ENCODE peak calls at places on chromosome 12, in seven cellular contexts. C is left ventricle myocardium inferior, X is right cardiac atrium, D is psoas muscle, J is kidney, L is H1, T is astrocyte. Z is an unnamed sample.

GRCh38 chr12:102061096-102061555 is 665 bp downstream of the WASHC3 start:
- DNase-seq in D (no peak), X (no peak), J (no peak), L (no peak), T (peak; percentile 4), C (no peak), Z (no peak)

GRCh38 chr12:79301181-79301580 is 389.6 kb downstream of the PAWR start:
- DNase-seq in J (no peak), D (no peak), L (no peak), X (no peak), C (no peak), T (no peak), Z (no peak)

GRCh38 chr12:121804417-121805111 is 755 bp downstream of the SETD1B start:
- DNase-seq in X (no peak), D (peak; percentile 66), C (peak; percentile 38), J (peak; percentile 86), L (no peak), T (no peak), Z (no peak)

GRCh38 chr12:1657616-1658167 is 28.7 kb downstream of the WNT5B start:
- DNase-seq in T (no peak), L (no peak), J (no peak), D (no peak), C (no peak), X (no peak), Z (no peak)

GRCh38 chr12:20077618-20078017 is 290.7 kb upstream of the PDE3A start:
- DNase-seq in L (no peak), T (no peak), C (no peak), X (no peak), D (no peak), J (no peak), Z (no peak)

GRCh38 chr12:72330291-72330690 is 58.1 kb downstream of the TRHDE start:
- DNase-seq in J (peak; percentile 77), L (no peak), T (peak; percentile 58), C (no peak), X (no peak), D (peak; percentile 51), Z (no peak)

GRCh38 chr12:70513441-70513840 is 123.8 kb downstream of the PTPRB start:
- DNase-seq in J (no peak), C (no peak), T (no peak), L (no peak), X (no peak), D (no peak), Z (no peak)

GRCh38 chr12:2291182-2291832 is 238.5 kb downstream of the CACNA1C start:
- DNase-seq in T (no peak), C (no peak), L (peak; percentile 79), X (no peak), J (no peak), D (no peak), Z (no peak)

GRCh38 chr12:12676605-12677004 is 19.4 kb downstream of the GPR19 start:
- DNase-seq in J (no peak), C (no peak), X (no peak), T (no peak), L (peak; percentile 39), D (no peak), Z (no peak)

GRCh38 chr12:96219700-96220206 is 25.6 kb downstream of the ELK3 start:
- DNase-seq in D (no peak), J (no peak), T (peak; percentile 97), C (no peak), X (no peak), L (no peak), Z (no peak)

DNA sequence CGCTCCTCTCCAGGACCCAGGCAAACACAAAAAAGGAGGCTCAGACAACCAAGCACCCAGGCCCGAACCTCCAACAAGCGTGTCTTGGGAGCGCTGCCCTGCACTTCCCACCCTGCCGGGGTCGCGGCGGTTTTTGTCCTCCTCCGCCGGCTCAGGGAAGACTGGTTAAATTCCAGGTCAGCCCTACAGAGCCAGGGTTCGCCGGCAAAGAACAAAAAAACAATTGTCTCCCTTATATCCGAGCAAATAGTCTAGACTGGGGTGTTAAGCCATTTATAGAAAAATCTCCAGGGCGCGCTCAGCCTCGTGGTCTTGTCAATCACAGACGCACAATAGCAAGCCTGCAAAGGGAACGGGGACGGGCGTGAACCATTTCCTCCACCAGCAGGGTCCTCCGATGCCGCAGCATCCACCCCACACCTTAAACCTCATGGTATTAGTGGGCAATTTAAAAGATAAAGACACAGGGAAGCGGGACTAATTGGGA is 46.9 kb downstream of the BCAT1 start:
- DNase-seq in T (peak; percentile 47), C (no peak), L (peak; percentile 75), D (no peak), J (no peak), X (no peak), Z (peak; percentile 76)
- H3K27ac ChIP-seq in T (peak overlapping the region; percentile 75), C (peak overlapping the region; percentile 46), L (no peak overlapping the region), D (no peak overlapping the region), J (no peak overlapping the region), X (no peak overlapping the region), Z (peak overlapping the region; percentile 77)

GRCh38 chr12:116076399-116076798 is 201.1 kb downstream of the MED13L start:
- DNase-seq in L (no peak), D (no peak), T (peak; percentile 11), X (no peak), C (no peak), J (no peak), Z (no peak)
- H3K27ac ChIP-seq in L (no peak overlapping the region), D (no peak overlapping the region), T (no peak overlapping the region), X (no peak overlapping the region), C (no peak overlapping the region), J (no peak overlapping the region), Z (no peak overlapping the region)

DNA sequence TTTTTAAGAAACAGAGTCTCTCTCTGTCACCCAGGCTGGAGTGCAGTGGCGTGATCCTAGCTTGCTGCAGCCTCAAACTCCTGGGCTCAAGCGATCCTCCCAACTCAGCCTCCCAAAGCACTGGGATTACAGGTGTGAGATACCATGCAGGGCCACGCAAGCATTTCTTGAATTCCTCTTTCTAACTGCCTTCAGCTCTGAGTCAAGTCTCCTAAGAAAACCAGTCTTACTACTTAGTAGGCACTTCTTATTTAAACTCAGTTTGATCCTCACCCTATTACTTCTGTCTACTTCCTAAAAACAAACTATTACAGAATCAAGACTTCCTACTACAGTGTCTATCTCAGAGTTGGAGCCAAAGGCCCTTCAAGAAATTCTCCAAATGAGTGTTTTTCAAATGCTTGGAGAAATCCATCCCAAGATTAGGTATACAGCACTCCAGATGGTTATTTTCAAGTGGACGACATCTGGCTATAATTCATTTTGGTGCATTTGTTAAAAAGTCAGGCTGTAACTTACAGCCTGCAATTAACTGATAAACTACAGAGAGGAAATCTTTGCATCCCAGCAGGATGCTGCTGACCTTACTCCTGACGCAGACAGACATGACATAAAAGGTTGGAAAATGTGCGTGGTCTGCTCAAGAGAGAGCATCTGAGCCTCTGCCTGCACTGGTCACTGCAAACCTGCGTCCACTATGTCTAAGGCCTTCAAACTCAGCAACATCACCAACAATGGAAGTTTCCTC is 34.8 kb downstream of the SSH1 start:
- DNase-seq in J (no peak), C (no peak), L (no peak), D (no peak), X (no peak), T (no peak), Z (no peak)
- H3K27ac ChIP-seq in J (peak overlapping the region; percentile 55), C (peak overlapping the region; percentile 94), L (no peak overlapping the region), D (peak overlapping the region; percentile 92), X (peak overlapping the region; percentile 77), T (peak overlapping the region; percentile 69), Z (no peak overlapping the region)

GRCh38 chr12:113639474-113639873 is 167.8 kb upstream of the LHX5 start:
- DNase-seq in J (no peak), L (no peak), C (no peak), T (no peak), X (no peak), D (no peak), Z (no peak)
- H3K27ac ChIP-seq in J (no peak overlapping the region), L (no peak overlapping the region), C (no peak overlapping the region), T (no peak overlapping the region), X (no peak overlapping the region), D (no peak overlapping the region), Z (no peak overlapping the region)

GRCh38 chr12:67522222-67522621 is 126.3 kb upstream of the DYRK2 start:
- DNase-seq in J (no peak), D (no peak), L (no peak), X (no peak), T (no peak), C (no peak), Z (no peak)

GRCh38 chr12:67524861-67525499 is 123.6 kb upstream of the DYRK2 start:
- DNase-seq in C (no peak), T (no peak), L (no peak), J (no peak), D (no peak), X (no peak), Z (no peak)

GRCh38 chr12:67531051-67531450 is 117.5 kb upstream of the DYRK2 start:
- DNase-seq in D (no peak), T (peak; percentile 31), L (no peak), J (no peak), C (no peak), X (no peak), Z (no peak)

GRCh38 chr12:67525500-67525884 is 123.1 kb upstream of the DYRK2 start:
- DNase-seq in T (no peak), J (no peak), L (no peak), X (no peak), D (no peak), C (no peak), Z (no peak)

DNA sequence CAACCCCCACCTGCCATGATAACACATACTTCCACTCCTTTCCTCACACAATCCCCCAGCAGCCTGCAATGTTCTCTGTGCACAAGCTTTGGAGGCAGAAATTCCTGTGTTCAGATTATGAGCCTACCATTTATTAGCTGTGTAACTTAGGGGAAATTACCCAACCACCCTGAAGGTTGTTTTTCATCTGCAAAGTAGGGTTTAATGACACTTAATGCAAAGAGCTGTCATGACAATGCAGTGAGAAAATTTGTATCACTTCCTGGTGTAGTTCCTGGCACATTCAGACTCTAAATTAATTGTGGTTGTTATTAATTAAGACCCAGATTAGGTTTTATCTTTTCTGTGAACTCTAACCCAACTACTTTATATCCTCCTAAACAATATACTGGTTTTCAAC is 122.4 kb upstream of the DYRK2 start:
- DNase-seq in X (no peak), J (no peak), T (no peak), L (no peak), D (no peak), C (no peak), Z (no peak)
- H3K27ac ChIP-seq in X (no peak overlapping the region), J (no peak overlapping the region), T (no peak overlapping the region), L (peak overlapping the region; percentile 32), D (no peak overlapping the region), C (no peak overlapping the region), Z (no peak overlapping the region)

Z was measured in caudate nucleus.